ENCODE peak calls at places on chromosomes 6 and 20, in seven cellular contexts. O, Q, J, P, C, K and L are unnamed samples.

GRCh38 chr6:122838060-122838780 is 49.2 kb downstream of the SMPDL3A start:
- DNase-seq in P (no peak), Q (no peak), J (peak), O (no peak), K (no peak), C (no peak), L (no peak)

GRCh38 chr20:13610205-13610604 is 28.5 kb downstream of the TASP1 start:
- DNase-seq in K (peak), C (no peak), O (no peak), Q (no peak), P (no peak), J (peak), L (no peak)

GRCh38 chr6:100897671-100898070 is 16.5 kb upstream of the ASCC3 start:
- DNase-seq in Q (no peak), P (no peak), K (no peak), C (no peak), J (no peak), O (no peak), L (no peak)

GRCh38 chr6:35663001-35663400 is 25.7 kb downstream of the FKBP5 start:
- DNase-seq in Q (no peak), P (no peak), O (no peak), K (no peak), C (no peak), J (no peak), L (no peak)

GRCh38 chr20:3854462-3854870 is 7.8 kb downstream of the MAVS start:
- DNase-seq in Q (no peak), C (no peak), O (no peak), J (peak), K (no peak), P (no peak), L (no peak)

GRCh38 chr6:149134531-149134933 is 183.0 kb upstream of the TAB2 start:
- DNase-seq in P (no peak), J (no peak), C (no peak), O (no peak), Q (no peak), K (no peak), L (no peak)

GRCh38 chr6:130749402-130749801 is 77.8 kb upstream of the SMLR1 start:
- DNase-seq in K (peak), O (no peak), J (peak), C (no peak), P (no peak), Q (no peak), L (no peak)

GRCh38 chr20:63980317-63980805 is 571 bp upstream of the PRPF6 start:
- DNase-seq in K (no peak), P (no peak), C (no peak), O (no peak), Q (no peak), J (no peak), L (no peak)

GRCh38 chr6:138666636-138667035 is 106.9 kb upstream of the CCDC28A start:
- DNase-seq in Q (no peak), P (no peak), O (no peak), K (no peak), J (no peak), C (no peak), L (no peak)

GRCh38 chr6:102907181-102907580 is 1513.7 kb downstream of the GRIK2 start:
- DNase-seq in J (peak), Q (no peak), P (no peak), K (peak), C (no peak), O (no peak), L (no peak)

GRCh38 chr6:154361476-154361875 is 4.9 kb upstream of the IPCEF1 start:
- DNase-seq in P (no peak), K (no peak), C (no peak), J (no peak), O (no peak), Q (no peak), L (no peak)

GRCh38 chr20:9955646-9956045 is 79.1 kb upstream of the ANKEF1 start:
- DNase-seq in J (peak), C (no peak), Q (no peak), O (no peak), P (peak), K (no peak), L (no peak)

GRCh38 chr6:21908117-21908848 is 314.7 kb downstream of the SOX4 start:
- DNase-seq in C (no peak), P (no peak), K (no peak), Q (no peak), J (no peak), O (no peak), L (no peak)

GRCh38 chr6:159874475-159874874 is 16.3 kb upstream of the MAS1 start:
- DNase-seq in P (no peak), J (no peak), O (peak), Q (peak), C (peak), K (no peak), L (no peak)

GRCh38 chr6:122459240-122459639 is 12.4 kb downstream of the SERINC1 start:
- DNase-seq in K (peak), J (no peak), P (no peak), C (no peak), O (no peak), Q (no peak), L (no peak)

GRCh38 chr20:62938105-62938888 is at the start of gene GID8:
- DNase-seq in Q (no peak), C (peak), J (peak), K (peak), P (peak), O (no peak), L (peak)

GRCh38 chr20:39116020-39116419 is 153.9 kb downstream of the DHX35 start:
- DNase-seq in Q (no peak), C (no peak), J (no peak), P (no peak), O (no peak), K (no peak), L (no peak)

GRCh38 chr20:12970372-12970821 is 38.4 kb upstream of the SPTLC3 start:
- DNase-seq in J (peak), C (no peak), O (peak), K (peak), Q (no peak), P (no peak), L (no peak)

GRCh38 chr6:151341481-151342195 is 49.7 kb downstream of the ZBTB2 start:
- DNase-seq in O (no peak), Q (no peak), K (no peak), J (no peak), C (no peak), P (no peak), L (no peak)

GRCh38 chr6:162181741-162182401 is 545.7 kb downstream of the PRKN start:
- DNase-seq in P (no peak), O (no peak), Q (no peak), J (no peak), K (no peak), C (no peak), L (no peak)

GRCh38 chr20:54212226-54212625 is 4.3 kb downstream of the PFDN4 start:
- DNase-seq in C (no peak), K (no peak), P (no peak), O (no peak), Q (no peak), J (no peak), L (no peak)

GRCh38 chr6:145244712-145245111 is 490.6 kb downstream of the EPM2A start:
- DNase-seq in J (no peak), P (no peak), Q (no peak), K (no peak), C (no peak), O (no peak), L (no peak)

GRCh38 chr6:134057478-134057877 is 5.1 kb upstream of the SLC2A12 start:
- DNase-seq in J (no peak), K (no peak), O (no peak), Q (no peak), C (no peak), P (no peak), L (no peak)

GRCh38 chr20:48490976-48491657 is 336.7 kb downstream of the PREX1 start:
- DNase-seq in C (no peak), P (no peak), O (no peak), K (no peak), J (no peak), Q (no peak), L (no peak)

GRCh38 chr6:64996301-64996700 is 710.7 kb downstream of the EYS start:
- DNase-seq in C (no peak), Q (no peak), K (no peak), O (no peak), P (no peak), J (no peak), L (no peak)

GRCh38 chr20:19460386-19460785 is 247.9 kb downstream of the SLC24A3 start:
- DNase-seq in J (no peak), K (peak), P (no peak), Q (no peak), O (no peak), C (no peak), L (no peak)

GRCh38 chr20:62176866-62177265 is 6.0 kb upstream of the MTG2 start:
- DNase-seq in J (no peak), C (no peak), K (no peak), P (no peak), Q (no peak), O (no peak), L (no peak)

GRCh38 chr6:111925296-111925695 is 52.0 kb upstream of the FYN start:
- DNase-seq in P (peak), C (no peak), Q (no peak), J (no peak), K (peak), O (no peak), L (no peak)

GRCh38 chr20:48205786-48206185 is 420.5 kb upstream of the SULF2 start:
- DNase-seq in O (no peak), Q (no peak), C (no peak), P (no peak), J (no peak), K (no peak), L (no peak)

GRCh38 chr20:2508631-2509467 is at the start of gene ZNF343:
- DNase-seq in J (peak), Q (peak), C (peak), O (peak), K (peak), P (peak), L (peak)
- TF ChIP-seq POLR2A in J (peak), Q (no peak), C (peak), O (peak), K (peak), P (peak), L (peak)

GRCh38 chr6:125779924-125780539 is 10.7 kb upstream of the NCOA7 start:
- DNase-seq in J (peak), Q (peak), P (peak), O (peak), K (peak), C (peak), L (peak)
- TF ChIP-seq POLR2A in J (no peak), Q (peak), P (no peak), O (peak), K (no peak), C (no peak), L (no peak)

DNA sequence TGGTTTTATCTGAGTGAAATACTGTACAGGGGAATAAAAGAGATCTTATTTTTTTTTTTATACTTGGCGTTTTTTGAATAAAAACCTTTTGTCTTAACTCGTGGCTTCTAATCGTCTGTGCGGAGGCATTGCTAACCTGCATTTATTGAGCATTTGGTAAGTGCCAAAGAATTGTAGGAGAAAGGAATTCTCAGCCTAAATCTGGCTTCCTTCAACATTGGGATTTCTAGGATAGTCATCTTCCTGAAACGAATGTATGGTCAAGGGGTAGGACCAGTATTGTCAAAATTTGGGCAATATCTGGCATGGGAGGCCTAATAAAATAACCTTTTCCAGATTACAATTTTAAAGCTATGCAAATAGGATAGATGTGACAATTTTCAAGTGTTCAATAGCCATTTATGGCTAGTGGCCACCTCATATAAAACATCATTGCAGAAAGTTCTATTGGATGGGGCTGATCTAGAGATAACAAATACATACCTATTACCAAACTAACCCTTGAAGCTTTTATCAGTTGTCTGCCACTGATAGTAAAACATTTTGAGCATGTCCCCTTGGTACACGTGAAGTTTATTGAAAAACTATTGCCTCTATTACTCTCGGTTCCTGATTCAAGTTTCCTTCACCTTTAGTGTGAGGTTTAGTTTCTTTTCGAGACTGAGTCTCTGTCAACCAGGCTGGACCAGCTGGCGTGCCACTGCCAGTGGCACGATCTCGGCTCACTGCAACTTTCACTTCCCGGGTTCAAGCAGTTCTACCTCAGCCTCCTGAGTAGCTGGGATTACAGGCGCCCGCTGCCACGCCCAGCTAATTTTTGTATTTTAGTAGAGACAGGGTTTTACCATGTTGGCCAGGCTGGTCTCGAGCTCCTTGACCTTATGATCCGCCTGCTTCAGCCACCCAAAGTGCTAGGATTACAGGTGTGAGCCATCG is 5.6 kb downstream of the PIM1 start:
- DNase-seq in Q (no peak), P (no peak), K (no peak), J (no peak), C (no peak), O (no peak), L (peak)
- TF ChIP-seq POLR2A in Q (no peak), P (no peak), K (no peak), J (no peak), C (no peak), O (no peak), L (no peak)

GRCh38 chr6:2560903-2561698 is 189.6 kb downstream of the MYLK4 start:
- DNase-seq in J (no peak), O (no peak), P (no peak), C (no peak), K (no peak), Q (no peak), L (no peak)

GRCh38 chr6:2557181-2557720 is 193.5 kb downstream of the MYLK4 start:
- DNase-seq in C (no peak), Q (no peak), K (no peak), J (no peak), P (no peak), O (no peak), L (no peak)

GRCh38 chr6:2558098-2558770 is 192.5 kb downstream of the MYLK4 start:
- DNase-seq in Q (no peak), K (no peak), O (no peak), C (no peak), J (no peak), P (no peak), L (no peak)

GRCh38 chr6:2560140-2560818 is 190.4 kb downstream of the MYLK4 start:
- DNase-seq in P (no peak), C (no peak), K (no peak), J (no peak), Q (no peak), O (no peak), L (no peak)

GRCh38 chr6:2558861-2559811 is 191.6 kb downstream of the MYLK4 start:
- DNase-seq in P (no peak), Q (no peak), J (no peak), O (no peak), K (no peak), C (no peak), L (no peak)
- TF ChIP-seq POLR2A in P (no peak), Q (no peak), J (no peak), O (no peak), K (no peak), C (no peak), L (no peak)

DNA sequence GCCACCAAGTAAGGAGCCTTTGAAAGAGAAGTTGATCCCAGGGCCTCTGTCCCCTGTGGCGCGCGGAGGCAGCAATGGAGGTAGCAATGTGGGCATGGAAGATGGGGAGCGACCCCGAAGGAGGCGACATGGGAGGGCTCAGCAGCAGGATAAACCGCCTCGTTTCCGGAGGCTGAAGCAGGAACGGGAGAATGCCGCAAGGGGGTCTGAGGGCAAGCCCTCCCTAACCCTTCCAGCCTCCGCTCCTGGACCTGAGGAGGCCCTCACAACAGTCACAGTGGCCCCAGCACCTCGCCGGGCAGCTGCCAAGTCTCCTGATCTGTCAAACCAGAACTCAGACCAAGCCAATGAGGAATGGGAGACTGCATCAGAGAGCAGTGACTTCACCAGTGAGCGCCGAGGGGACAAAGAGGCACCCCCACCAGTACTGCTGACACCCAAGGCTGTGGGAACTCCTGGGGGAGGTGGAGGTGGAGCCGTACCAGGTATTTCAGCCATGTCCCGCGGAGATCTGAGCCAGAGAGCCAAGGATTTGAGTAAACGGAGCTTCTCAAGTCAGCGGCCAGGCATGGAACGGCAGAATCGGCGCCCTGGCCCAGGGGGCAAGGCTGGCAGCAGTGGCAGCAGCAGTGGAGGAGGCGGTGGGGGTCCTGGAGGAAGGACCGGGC is 11.9 kb downstream of the PRRC2A start:
- DNase-seq in O (no peak), P (no peak), K (no peak), Q (no peak), C (no peak), J (no peak), L (no peak)
- TF ChIP-seq POLR2A in O (no peak), P (no peak), K (no peak), Q (no peak), C (no peak), J (no peak), L (peak)

GRCh38 chr6:41941280-41942044 is at the start of gene CCND3:
- DNase-seq in P (peak), Q (peak), O (peak), K (peak), J (peak), C (peak), L (peak)
- TF ChIP-seq POLR2A in P (peak), Q (peak), O (peak), K (peak), J (peak), C (peak), L (peak)

GRCh38 chr6:4776967-4777925 is 1.0 kb downstream of the CDYL start:
- DNase-seq in K (peak), Q (no peak), O (peak), C (no peak), J (peak), P (peak), L (peak)

GRCh38 chr6:4776493-4776966 is 326 bp downstream of the CDYL start:
- DNase-seq in K (peak), Q (no peak), J (no peak), C (no peak), O (no peak), P (peak), L (peak)

GRCh38 chr6:4774296-4774695 is 1.9 kb upstream of the CDYL start:
- DNase-seq in Q (no peak), O (no peak), K (no peak), P (no peak), C (no peak), J (no peak), L (no peak)

GRCh38 chr6:4774715-4775590 is 1.3 kb upstream of the CDYL start:
- DNase-seq in C (peak), O (peak), J (no peak), K (peak), P (no peak), Q (no peak), L (peak)

DNA sequence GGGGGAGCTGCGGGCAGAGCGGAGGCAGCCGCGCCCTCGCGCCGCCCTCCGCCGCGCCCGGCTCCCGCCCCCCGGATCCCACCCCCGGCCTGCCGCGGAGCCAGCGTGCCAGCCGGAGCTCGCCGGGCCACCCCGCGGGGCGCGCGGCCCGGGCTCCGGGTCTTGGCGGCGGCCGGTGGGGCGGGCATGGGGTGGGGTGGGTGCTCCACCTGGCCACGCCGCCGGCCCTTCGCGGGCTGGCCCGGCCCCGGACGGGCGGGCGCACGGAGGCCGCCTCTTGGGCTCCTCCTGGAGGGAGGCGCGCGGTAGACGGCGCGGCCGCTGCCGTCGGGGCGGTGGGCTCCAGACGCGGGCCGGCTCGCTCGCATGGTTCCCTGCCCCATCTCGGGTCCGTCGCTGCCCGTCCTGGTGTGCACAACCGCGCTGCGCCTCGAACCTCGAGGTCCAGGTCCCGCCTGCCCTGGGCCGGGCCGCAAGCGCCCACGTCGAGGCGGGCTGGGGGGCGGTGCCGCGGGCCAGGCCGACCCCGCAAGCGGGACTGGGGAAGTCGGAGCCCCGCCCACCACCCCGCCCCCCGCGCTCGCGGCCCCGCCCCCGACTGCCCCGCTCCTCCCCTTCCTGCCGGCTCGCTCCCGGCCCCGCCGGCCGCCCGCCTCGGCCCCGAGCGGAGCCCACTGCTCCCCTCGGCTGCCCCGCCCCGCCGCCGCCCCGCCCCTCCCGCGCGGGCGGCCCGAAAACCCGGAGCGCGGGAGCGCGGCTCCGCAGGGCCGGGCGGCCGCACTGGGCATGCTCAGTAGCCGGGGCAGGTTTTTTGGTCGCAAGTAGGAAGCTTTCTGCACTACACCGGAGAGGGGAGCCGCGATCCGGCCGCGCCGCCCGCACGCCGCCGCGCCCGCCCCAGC is at the start of gene CDYL:
- DNase-seq in Q (peak), K (peak), J (peak), P (peak), C (peak), O (peak), L (peak)
- TF ChIP-seq POLR2A in Q (peak), K (peak), J (peak), P (peak), C (no peak), O (peak), L (peak)

DNA sequence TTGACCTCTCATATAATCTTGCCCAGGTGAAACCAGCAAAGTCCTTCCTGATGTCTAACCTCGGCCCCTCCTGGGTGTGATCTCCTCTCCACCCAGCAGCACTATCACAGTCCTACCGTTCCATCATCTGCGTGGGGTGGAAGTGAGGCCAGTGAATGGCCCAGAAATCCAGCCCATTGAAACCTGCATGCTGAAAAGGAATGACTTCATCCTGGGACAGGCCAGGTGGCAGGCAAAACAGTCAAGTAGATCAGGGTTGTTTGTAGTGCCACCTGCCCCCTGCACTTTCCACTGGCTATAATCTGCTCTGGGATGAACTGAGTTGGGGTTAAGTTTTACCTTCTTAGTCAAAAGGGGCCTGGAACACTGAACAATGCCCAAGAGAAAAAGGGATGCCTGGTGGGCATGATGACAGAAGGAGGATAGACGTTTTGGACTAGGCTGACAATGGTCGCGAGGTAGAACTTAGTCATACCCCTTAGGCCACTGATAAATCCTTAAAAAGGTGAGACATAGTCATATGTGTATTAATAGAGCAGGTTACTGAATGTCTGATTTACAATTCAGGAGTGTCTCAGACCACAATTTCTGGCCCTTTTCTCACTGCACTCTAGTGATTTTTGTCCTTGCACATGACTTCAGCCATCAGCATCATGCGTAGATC is 8.1 kb upstream of the HSP90AB1 start:
- DNase-seq in O (no peak), J (no peak), C (no peak), K (no peak), P (no peak), Q (no peak), L (no peak)
- TF ChIP-seq POLR2A in O (no peak), J (no peak), C (no peak), K (no peak), P (no peak), Q (no peak), L (no peak)